ENCODE peak calls at places on chromosome 21, in eight cellular contexts. G, T, J, N, F, X, B and D are unnamed samples. For H3K27me3, the result is how much of the 10 kb centered on the place peaks cover.

GRCh38 chr21:14591277-14591876 is 45.3 kb upstream of the SAMSN1 start:
- DNase-seq in T (no peak), B (no peak), X (no peak), G (no peak), F (no peak), N (no peak), J (no peak), D (no peak)

GRCh38 chr21:40631201-40631600 is 215.8 kb downstream of the DSCAM start:
- DNase-seq in G (no peak), N (no peak), F (no peak), X (no peak), B (no peak), J (no peak), T (no peak), D (no peak)

GRCh38 chr21:36762636-36763035 is 63.7 kb downstream of the SIM2 start:
- DNase-seq in F (no peak), J (no peak), N (no peak), X (no peak), G (no peak), B (no peak), T (no peak), D (no peak)

GRCh38 chr21:42058631-42059111 is 12.4 kb upstream of the UMODL1 start:
- DNase-seq in X (no peak), T (peak), J (no peak), N (peak), F (no peak), G (peak), B (no peak), D (no peak)

GRCh38 chr21:10272216-10272615 is 249.2 kb upstream of the TPTE start:
- DNase-seq in N (no peak), G (peak), B (no peak), F (no peak), X (no peak), T (no peak), J (no peak), D (no peak)

GRCh38 chr21:42222386-42222785 is 3.4 kb downstream of the ABCG1 start:
- DNase-seq in X (no peak), G (no peak), J (no peak), B (no peak), N (peak), T (no peak), F (no peak), D (no peak)

GRCh38 chr21:42236693-42237092 is 17.8 kb downstream of the ABCG1 start:
- DNase-seq in T (no peak), X (no peak), B (no peak), G (no peak), F (no peak), J (no peak), N (no peak), D (no peak)

GRCh38 chr21:17391811-17392340 is 121.0 kb upstream of the CXADR start:
- DNase-seq in F (no peak), X (no peak), N (no peak), B (no peak), J (no peak), G (no peak), T (no peak), D (no peak)

GRCh38 chr21:42833439-42833815 is 45.9 kb downstream of the WDR4 start:
- DNase-seq in N (peak), T (peak), J (no peak), B (no peak), F (peak), G (no peak), X (no peak), D (no peak)

GRCh38 chr21:42346441-42346840 is 4.4 kb downstream of the TFF2 start:
- DNase-seq in T (no peak), X (no peak), J (no peak), F (no peak), B (no peak), G (no peak), N (no peak), D (no peak)

GRCh38 chr21:44790401-44790800 is 11.2 kb downstream of the UBE2G2 start:
- DNase-seq in N (no peak), T (no peak), X (no peak), J (no peak), F (no peak), B (no peak), G (no peak), D (no peak)
- H3K4me3 ChIP-seq in N (no peak), T (no peak), X (no peak), J (no peak), F (no peak), B (no peak), G (no peak), D (no peak)

GRCh38 chr21:28794341-28794970 is 198.2 kb downstream of the LTN1 start:
- DNase-seq in X (no peak), B (no peak), N (no peak), J (no peak), F (no peak), T (no peak), G (no peak), D (no peak)
- H3K27me3 ChIP-seq in X (under half), B (under half), N (under half), J (under half), F (under half), T (under half), G (under half), D (under half)

DNA sequence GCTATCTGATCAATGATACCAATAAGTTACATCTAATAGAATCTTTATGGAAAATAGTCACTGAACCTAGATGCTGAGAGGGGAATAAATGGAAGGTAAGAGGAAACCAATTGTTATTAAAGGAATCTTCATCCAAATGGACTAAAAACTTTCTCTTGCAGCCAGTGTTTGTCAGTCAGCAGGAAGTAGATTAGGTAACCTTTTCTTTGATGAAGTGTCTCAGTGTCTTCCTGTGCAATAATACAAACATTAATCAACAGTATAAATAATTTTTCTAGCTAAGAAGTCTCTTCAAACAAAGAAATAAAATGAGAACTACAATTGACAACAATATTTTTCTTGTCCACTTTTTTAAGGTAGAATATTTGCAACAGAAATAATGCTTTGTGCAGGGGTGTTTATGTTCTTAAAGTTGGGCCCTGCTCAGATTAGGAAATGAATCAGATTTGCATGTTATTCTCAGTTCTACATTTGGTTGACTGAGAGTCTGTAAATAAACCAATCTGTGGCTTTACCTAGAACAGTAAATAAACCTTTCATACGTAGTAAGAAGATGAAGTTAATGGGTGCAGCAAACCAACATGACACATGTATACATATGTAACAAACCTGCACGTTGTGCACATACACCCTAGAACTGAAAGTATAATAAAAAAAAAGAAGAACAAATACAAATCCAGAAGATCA is 391.4 kb downstream of the MRPL39 start:
- DNase-seq in B (no peak), T (no peak), G (no peak), X (no peak), N (no peak), J (no peak), F (no peak), D (peak)
- H3K4me3 ChIP-seq in B (no peak), T (no peak), G (no peak), X (no peak), N (no peak), J (no peak), F (no peak), D (no peak)

GRCh38 chr21:38631171-38631570 is 132.9 kb upstream of the ERG start:
- DNase-seq in F (peak), X (no peak), J (no peak), G (no peak), T (no peak), N (no peak), B (no peak), D (no peak)

GRCh38 chr21:38631676-38632075 is 133.4 kb upstream of the ERG start:
- DNase-seq in B (no peak), G (no peak), T (no peak), X (no peak), J (no peak), F (no peak), N (no peak), D (no peak)

GRCh38 chr21:38626311-38626710 is 128.0 kb upstream of the ERG start:
- DNase-seq in T (no peak), F (no peak), X (no peak), G (no peak), J (no peak), B (no peak), N (no peak), D (no peak)

GRCh38 chr21:38625000-38625399 is 126.7 kb upstream of the ERG start:
- DNase-seq in G (no peak), X (no peak), N (no peak), J (no peak), T (no peak), F (no peak), B (no peak), D (no peak)

DNA sequence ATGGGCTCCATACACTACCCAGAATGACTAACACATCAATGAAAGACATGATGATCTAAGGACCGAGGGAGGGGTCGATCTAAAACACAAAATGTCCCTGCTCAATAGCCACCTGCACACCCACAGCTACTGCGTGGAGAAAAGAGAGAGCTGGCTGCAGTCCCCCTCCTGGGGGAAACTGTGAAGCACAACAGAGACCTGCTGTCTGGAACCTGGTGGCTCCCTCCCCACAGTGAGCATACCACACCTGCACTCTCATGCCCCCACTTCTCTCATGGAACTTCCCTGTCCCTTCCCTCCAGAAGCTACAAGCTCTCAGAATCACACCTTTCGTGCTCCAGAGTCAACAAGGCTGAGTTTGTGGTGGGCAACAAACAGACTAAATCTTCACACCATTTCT is 130.1 kb upstream of the ERG start:
- DNase-seq in X (no peak), T (no peak), N (no peak), B (no peak), F (no peak), G (no peak), J (no peak), D (no peak)
- H3K27me3 ChIP-seq in X (under half), T (under half), N (under half), B (under half), F (under half), G (under half), J (under half), D (under half)

DNA sequence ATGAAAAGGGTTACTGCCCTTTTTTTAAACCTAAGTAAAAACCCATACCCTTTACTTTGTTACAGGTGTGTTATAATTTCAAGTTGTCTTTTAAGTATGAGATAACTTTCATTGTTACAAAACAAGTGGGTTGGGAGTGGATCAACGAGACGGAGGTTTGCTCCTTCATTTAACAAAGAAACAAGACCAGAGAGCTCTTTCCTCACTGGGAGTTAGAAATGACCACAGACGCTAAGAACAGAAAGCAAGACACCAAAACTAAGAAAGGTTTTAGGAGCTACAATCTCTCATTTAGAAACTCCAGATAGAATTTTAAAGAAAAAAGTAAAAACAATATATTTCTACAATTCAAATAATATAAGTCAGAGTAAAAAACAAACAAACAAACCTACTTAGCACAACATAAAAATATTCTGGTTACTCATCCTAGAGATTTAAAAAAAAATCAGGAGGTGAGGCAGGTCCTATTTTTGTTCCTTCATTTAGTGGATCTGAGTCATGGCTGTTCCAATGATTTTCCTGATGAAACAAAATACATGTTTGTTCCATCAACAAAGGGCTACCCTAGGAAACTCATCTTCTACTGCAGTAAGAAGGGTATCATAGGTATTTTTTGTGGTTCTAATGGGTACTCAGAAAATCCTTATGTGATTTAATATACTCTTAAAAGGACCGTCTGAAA is 33.0 kb downstream of the APP start:
- DNase-seq in F (no peak), T (no peak), X (no peak), J (no peak), G (no peak), B (no peak), N (no peak), D (no peak)
- H3K4me3 ChIP-seq in F (no peak), T (no peak), X (no peak), J (no peak), G (no peak), B (no peak), N (no peak), D (no peak)

GRCh38 chr21:32353002-32353711 is 39.7 kb downstream of the URB1 start:
- DNase-seq in B (no peak), N (no peak), G (no peak), T (no peak), J (no peak), F (no peak), X (no peak), D (no peak)

GRCh38 chr21:32350211-32350980 is 42.4 kb downstream of the URB1 start:
- DNase-seq in J (no peak), X (no peak), G (no peak), B (no peak), F (no peak), N (no peak), T (no peak), D (no peak)

GRCh38 chr21:32352556-32352955 is 40.3 kb downstream of the URB1 start:
- DNase-seq in B (no peak), N (no peak), T (no peak), G (no peak), F (no peak), X (no peak), J (no peak), D (no peak)

GRCh38 chr21:32350981-32351380 is 41.8 kb downstream of the URB1 start:
- DNase-seq in B (no peak), J (no peak), N (no peak), F (no peak), G (no peak), X (no peak), T (no peak), D (no peak)

GRCh38 chr21:32351428-32351827 is 41.4 kb downstream of the URB1 start:
- DNase-seq in J (no peak), G (no peak), N (no peak), B (no peak), T (no peak), F (no peak), X (no peak), D (no peak)
- H3K27me3 ChIP-seq in J (under half), G (under half), N (under half), B (under half), T (under half), F (under half), X (under half), D (under half)

GRCh38 chr21:26806734-26807372 is 38.4 kb downstream of the ADAMTS1 start:
- DNase-seq in X (no peak), B (no peak), F (no peak), N (no peak), J (no peak), G (no peak), T (no peak), D (no peak)
- H3K4me3 ChIP-seq in X (no peak), B (no peak), F (no peak), N (no peak), J (no peak), G (no peak), T (no peak), D (no peak)

DNA sequence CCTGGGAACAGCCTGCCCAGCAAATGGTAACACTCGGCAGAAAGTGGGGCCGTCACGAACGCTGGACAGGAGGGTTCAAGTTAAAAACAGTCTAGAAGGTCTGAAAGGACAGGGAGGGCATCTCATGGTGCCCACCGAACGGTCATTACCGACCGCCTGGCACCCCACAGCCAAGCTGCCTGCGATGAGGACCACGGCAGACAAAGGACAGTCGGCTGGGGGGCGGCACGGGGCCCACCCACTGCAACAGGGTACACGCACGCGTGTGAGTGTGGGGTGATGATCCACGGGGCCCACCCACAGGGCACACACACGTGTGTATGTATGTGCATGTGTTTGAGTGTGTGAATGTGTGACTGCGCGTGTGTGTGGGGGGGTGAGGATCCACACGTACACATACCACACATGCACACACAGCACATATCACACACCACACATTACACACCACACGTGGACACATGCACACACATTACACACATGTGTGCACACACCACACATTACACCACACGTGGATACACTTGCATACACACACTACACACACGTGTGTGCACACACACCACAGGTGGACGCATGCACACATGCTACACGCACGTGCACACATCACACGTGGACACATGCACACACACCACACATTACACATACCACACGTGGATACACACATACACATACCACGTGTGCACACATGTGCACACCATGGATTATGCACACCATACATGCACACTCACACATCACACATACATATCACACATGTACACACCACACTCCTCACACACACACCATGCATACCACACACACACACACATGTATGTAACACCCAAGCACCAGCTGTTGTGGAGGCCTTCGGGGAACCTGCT is 63.2 kb downstream of the SLC19A1 start:
- DNase-seq in B (no peak), N (no peak), X (no peak), J (no peak), F (no peak), G (no peak), T (no peak), D (no peak)
- H3K27me3 ChIP-seq in B (under half), N (under half), X (under half), J (under half), F (under half), G (under half), T (under half), D (under half)

GRCh38 chr21:32884062-32884461 is 112.5 kb upstream of the PAXBP1 start:
- DNase-seq in X (no peak), T (no peak), N (no peak), G (no peak), F (no peak), J (no peak), B (no peak), D (no peak)

GRCh38 chr21:32889596-32889995 is 118.0 kb upstream of the PAXBP1 start:
- DNase-seq in T (no peak), F (no peak), N (no peak), J (no peak), G (no peak), B (no peak), X (no peak), D (no peak)

GRCh38 chr21:32887026-32887425 is 115.5 kb upstream of the PAXBP1 start:
- DNase-seq in G (no peak), F (no peak), T (no peak), X (no peak), N (no peak), J (no peak), B (no peak), D (no peak)

GRCh38 chr21:32888971-32889370 is 117.4 kb upstream of the PAXBP1 start:
- DNase-seq in G (no peak), F (no peak), J (no peak), B (no peak), X (no peak), N (no peak), T (no peak), D (no peak)

DNA sequence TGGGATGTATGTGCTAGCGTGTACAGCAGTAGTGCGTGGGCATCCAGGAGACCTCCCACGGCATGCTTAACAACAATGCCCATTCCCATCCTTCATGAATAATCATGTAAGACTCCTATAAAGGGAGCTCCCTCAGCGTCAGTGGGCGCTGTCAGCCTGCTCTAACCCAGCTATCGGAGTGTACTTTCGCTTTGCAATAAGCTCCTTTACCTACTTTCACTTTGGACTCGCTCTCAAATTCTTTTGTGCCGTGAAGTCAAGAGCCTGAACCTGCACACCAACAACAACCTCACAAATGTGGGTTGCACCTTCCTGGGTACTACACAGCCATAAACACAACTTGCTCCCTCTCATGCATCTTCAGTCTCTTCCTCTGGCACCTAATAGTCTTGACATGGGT is 114.8 kb upstream of the PAXBP1 start:
- DNase-seq in G (no peak), B (no peak), X (no peak), N (no peak), J (no peak), F (peak), T (no peak), D (no peak)
- H3K4me3 ChIP-seq in G (peak), B (no peak), X (no peak), N (no peak), J (peak), F (peak), T (no peak), D (no peak)